ENCODE peak calls at places on chromosomes 16 and 17, in seven cellular contexts. T is GM03348, G is mesothelial cell of epicardium, P is cerebellum, E is astrocyte of the spinal cord, V is AML-193, A is PC-3. W is an unnamed sample.

GRCh38 chr16:62738631-62739030 is 702.4 kb upstream of the CDH8 start:
- DNase-seq in T (no peak), G (no peak), P (peak; percentile 13), E (no peak), V (no peak), A (no peak), W (no peak)

GRCh38 chr17:17090642-17091103 is 48.4 kb downstream of the MPRIP start:
- DNase-seq in T (no peak), G (no peak), P (no peak), E (no peak), V (no peak), A (peak; percentile 76), W (no peak)

GRCh38 chr17:78108726-78109488 is 19.6 kb downstream of the TMC6 start:
- DNase-seq in T (no peak), G (no peak), P (peak; percentile 82), E (no peak), V (no peak), A (no peak), W (no peak)

GRCh38 chr17:73359255-73359816 is 47.5 kb upstream of the CDC42EP4 start:
- DNase-seq in T (no peak), G (no peak), P (no peak), E (no peak), V (no peak), A (no peak), W (no peak)

GRCh38 chr16:75281826-75282225 is 30.4 kb upstream of the BCAR1 start:
- DNase-seq in T (no peak), G (no peak), P (no peak), E (no peak), V (no peak), A (no peak), W (no peak)

GRCh38 chr17:17926840-17927449 is 45.3 kb downstream of the TOM1L2 start:
- DNase-seq in T (no peak), G (no peak), P (no peak), E (no peak), V (no peak), A (no peak), W (no peak)

GRCh38 chr17:3415610-3416009 is 4.4 kb downstream of the OR3A3 start:
- DNase-seq in T (no peak), G (no peak), P (no peak), E (no peak), V (no peak), A (no peak), W (no peak)

GRCh38 chr16:2163211-2163881 is 7.8 kb downstream of the TRAF7 start:
- DNase-seq in T (no peak), G (no peak), P (no peak), E (no peak), V (no peak), A (peak; percentile 81), W (no peak)

GRCh38 chr17:4679652-4680051 is 24.3 kb downstream of the PELP1 start:
- DNase-seq in T (peak; percentile 39), G (no peak), P (no peak), E (peak; percentile 59), V (no peak), A (peak; percentile 81), W (peak; percentile 64)

GRCh38 chr16:84450176-84450865 is 54.1 kb downstream of the MEAK7 start:
- DNase-seq in T (no peak), G (peak; percentile 29), P (no peak), E (no peak), V (no peak), A (no peak), W (no peak)

GRCh38 chr16:29825145-29826044 is 5.1 kb downstream of the MVP start:
- DNase-seq in T (peak; percentile 77), G (no peak), P (peak; percentile 90), E (peak; percentile 92), V (no peak), A (peak; percentile 70), W (peak; percentile 67)

GRCh38 chr16:22284637-22285515 is 12.3 kb upstream of the POLR3E start:
- DNase-seq in T (peak; percentile 78), G (no peak), P (no peak), E (no peak), V (no peak), A (no peak), W (no peak)

GRCh38 chr16:85250609-85251223 is 138.4 kb upstream of the CIBAR2 start:
- DNase-seq in T (no peak), G (no peak), P (no peak), E (no peak), V (no peak), A (no peak), W (no peak)

GRCh38 chr16:81469710-81470481 is 25.3 kb downstream of the CMIP start:
- DNase-seq in T (no peak), G (no peak), P (no peak), E (peak; percentile 44), V (peak; percentile 97), A (no peak), W (no peak)

GRCh38 chr16:30535777-30536190 is 1.1 kb upstream of the ZNF747 start:
- DNase-seq in T (peak; percentile 84), G (peak; percentile 73), P (peak; percentile 55), E (peak; percentile 64), V (peak; percentile 69), A (peak; percentile 30), W (peak; percentile 88)

GRCh38 chr17:55441544-55441943 is 19.9 kb upstream of the MMD start:
- DNase-seq in T (no peak), G (no peak), P (no peak), E (no peak), V (no peak), A (no peak), W (no peak)

GRCh38 chr16:51355195-51355594 is 204.1 kb upstream of the SALL1 start:
- DNase-seq in T (no peak), G (no peak), P (no peak), E (no peak), V (no peak), A (no peak), W (no peak)

GRCh38 chr17:32341141-32341856 is 674 bp downstream of the C17orf75 start:
- DNase-seq in T (no peak), G (no peak), P (peak; percentile 24), E (no peak), V (peak; percentile 77), A (peak; percentile 26), W (peak; percentile 58)

GRCh38 chr17:51439395-51440229 is 179.3 kb downstream of the UTP18 start:
- DNase-seq in T (no peak), G (no peak), P (no peak), E (no peak), V (no peak), A (peak; percentile 35), W (peak; percentile 25)

GRCh38 chr17:59903455-59903854 is 10.5 kb downstream of the RPS6KB1 start:
- DNase-seq in T (no peak), G (no peak), P (no peak), E (no peak), V (no peak), A (no peak), W (no peak)

GRCh38 chr17:61504697-61505096 is 52.5 kb downstream of the TBX4 start:
- DNase-seq in T (peak; percentile 72), G (no peak), P (no peak), E (peak; percentile 86), V (no peak), A (peak; percentile 68), W (no peak)

GRCh38 chr16:49493836-49494235 is 120.2 kb downstream of the C16orf78 start:
- DNase-seq in T (no peak), G (no peak), P (no peak), E (no peak), V (no peak), A (no peak), W (no peak)

GRCh38 chr16:88004391-88004790 is 53.2 kb downstream of the BANP start:
- DNase-seq in T (no peak), G (no peak), P (no peak), E (no peak), V (no peak), A (no peak), W (no peak)

GRCh38 chr17:43526886-43527648 is 19.1 kb downstream of the ETV4 start:
- DNase-seq in T (no peak), G (no peak), P (no peak), E (no peak), V (no peak), A (no peak), W (no peak)

GRCh38 chr16:75529056-75529905 is 6.6 kb downstream of the CHST5 start:
- DNase-seq in T (no peak), G (no peak), P (no peak), E (no peak), V (no peak), A (no peak), W (no peak)

GRCh38 chr17:28078443-28079229 is 36.2 kb downstream of the NLK start:
- DNase-seq in T (no peak), G (no peak), P (no peak), E (no peak), V (peak; percentile 60), A (no peak), W (no peak)

GRCh38 chr16:3520398-3520797 is 19.6 kb downstream of the CLUAP1 start:
- DNase-seq in T (peak; percentile 39), G (no peak), P (no peak), E (peak; percentile 38), V (no peak), A (no peak), W (no peak)

W was measured in RKO.